ENCODE peak calls at places on chromosomes 13 and 19, in eight cellular contexts. F, Q, S, M, O, N, C and X are unnamed samples.

GRCh38 chr19:54173951-54174817 is 1.2 kb upstream of the TMC4 start:
- DNase-seq in F (no peak), Q (no peak), S (no peak), M (no peak), O (no peak), N (peak; percentile 1), C (no peak), X (no peak)

GRCh38 chr19:17379221-17379631 is 2.1 kb upstream of the PLVAP start:
- DNase-seq in F (no peak), Q (peak; percentile 21), S (no peak), M (no peak), O (peak; percentile 63), N (no peak), C (no peak), X (no peak)

GRCh38 chr19:1169921-1170885 is 3.9 kb downstream of the SBNO2 start:
- DNase-seq in F (peak; percentile 56), Q (no peak), S (peak; percentile 53), M (peak; percentile 81), O (no peak), N (peak; percentile 87), C (no peak), X (peak; percentile 85)

GRCh38 chr19:33811246-33811645 is 14.6 kb downstream of the KCTD15 start:
- DNase-seq in F (no peak), Q (no peak), S (no peak), M (no peak), O (no peak), N (no peak), C (no peak), X (no peak)

GRCh38 chr13:61432029-61432428 is 16.4 kb upstream of the PCDH20 start:
- DNase-seq in F (no peak), Q (no peak), S (no peak), M (no peak), O (no peak), N (no peak), C (no peak), X (no peak)

GRCh38 chr19:10270180-10270615 is 722 bp upstream of the ICAM1 start:
- DNase-seq in F (peak; percentile 75), Q (no peak), S (peak; percentile 68), M (peak; percentile 69), O (peak; percentile 64), N (no peak), C (no peak), X (no peak)

GRCh38 chr13:114099191-114099590 is 33.2 kb downstream of the RASA3 start:
- DNase-seq in F (no peak), Q (peak; percentile 61), S (peak; percentile 87), M (peak; percentile 89), O (peak; percentile 92), N (peak; percentile 73), C (no peak), X (peak; percentile 64)

GRCh38 chr19:35459414-35460082 is 11.5 kb downstream of the FFAR2 start:
- DNase-seq in F (peak; percentile 70), Q (no peak), S (peak; percentile 89), M (peak; percentile 43), O (no peak), N (no peak), C (no peak), X (no peak)

GRCh38 chr13:31803327-31803726 is 64.0 kb downstream of the RXFP2 start:
- DNase-seq in F (no peak), Q (no peak), S (no peak), M (no peak), O (no peak), N (no peak), C (no peak), X (no peak)

GRCh38 chr19:498977-499623 is 2.8 kb downstream of the MADCAM1 start:
- DNase-seq in F (no peak), Q (no peak), S (no peak), M (peak; percentile 5), O (peak; percentile 38), N (no peak), C (no peak), X (no peak)

GRCh38 chr19:13841339-13842293 is 35.3 kb upstream of the NANOS3 start:
- DNase-seq in F (peak; percentile 78), Q (peak; percentile 54), S (peak; percentile 45), M (peak; percentile 76), O (peak; percentile 63), N (peak; percentile 57), C (no peak), X (no peak)

GRCh38 chr13:97319088-97319487 is 97.0 kb downstream of the MBNL2 start:
- DNase-seq in F (no peak), Q (no peak), S (peak; percentile 31), M (peak; percentile 50), O (no peak), N (no peak), C (no peak), X (no peak)

GRCh38 chr19:30556230-30556711 is 184.1 kb downstream of the ZNF536 start:
- DNase-seq in F (no peak), Q (no peak), S (no peak), M (no peak), O (peak; percentile 83), N (no peak), C (no peak), X (no peak)

GRCh38 chr13:102291587-102292218 is 110.1 kb downstream of the FGF14 start:
- DNase-seq in F (no peak), Q (no peak), S (peak; percentile 40), M (no peak), O (peak; percentile 62), N (no peak), C (no peak), X (no peak)

GRCh38 chr19:38733493-38734175 is 10.6 kb downstream of the CAPN12 start:
- DNase-seq in F (no peak), Q (no peak), S (no peak), M (no peak), O (no peak), N (no peak), C (no peak), X (no peak)

GRCh38 chr13:79935121-79935520 is 405.8 kb downstream of the SPRY2 start:
- DNase-seq in F (no peak), Q (no peak), S (no peak), M (no peak), O (no peak), N (no peak), C (no peak), X (no peak)

GRCh38 chr19:48496959-48497727 is 14.5 kb downstream of the LMTK3 start:
- DNase-seq in F (no peak), Q (no peak), S (no peak), M (no peak), O (peak; percentile 44), N (no peak), C (no peak), X (no peak)

GRCh38 chr19:2888739-2889224 is 11.9 kb upstream of the ZNF57 start:
- DNase-seq in F (no peak), Q (no peak), S (no peak), M (peak; percentile 58), O (no peak), N (no peak), C (peak; percentile 76), X (peak; percentile 38)

GRCh38 chr19:9863759-9864158 is 28.6 kb downstream of the PIN1 start:
- DNase-seq in F (no peak), Q (no peak), S (no peak), M (no peak), O (no peak), N (no peak), C (no peak), X (no peak)

GRCh38 chr19:44196772-44197171 is 15.6 kb upstream of the ZNF227 start:
- DNase-seq in F (no peak), Q (no peak), S (no peak), M (no peak), O (no peak), N (no peak), C (no peak), X (no peak)

GRCh38 chr19:7225741-7226140 is 68.5 kb downstream of the INSR start:
- DNase-seq in F (no peak), Q (no peak), S (no peak), M (no peak), O (no peak), N (no peak), C (no peak), X (no peak)

GRCh38 chr19:7224205-7224833 is 69.9 kb downstream of the INSR start:
- DNase-seq in F (peak; percentile 69), Q (no peak), S (peak; percentile 80), M (no peak), O (no peak), N (peak; percentile 16), C (no peak), X (no peak)

GRCh38 chr19:7223429-7223828 is 70.8 kb downstream of the INSR start:
- DNase-seq in F (no peak), Q (no peak), S (no peak), M (no peak), O (no peak), N (no peak), C (no peak), X (no peak)

GRCh38 chr19:7226749-7227148 is 67.5 kb downstream of the INSR start:
- DNase-seq in F (no peak), Q (no peak), S (peak; percentile 37), M (no peak), O (no peak), N (no peak), C (no peak), X (no peak)

GRCh38 chr19:7224995-7225394 is 69.2 kb downstream of the INSR start:
- DNase-seq in F (no peak), Q (no peak), S (no peak), M (no peak), O (no peak), N (no peak), C (no peak), X (no peak)
- H3K4me3 ChIP-seq in F (peak overlapping the region; percentile 4), Q (no peak overlapping the region), S (no peak overlapping the region), M (no peak overlapping the region), O (no peak overlapping the region), N (no peak overlapping the region), C (no peak overlapping the region), X (no peak overlapping the region)

GRCh38 chr19:51493776-51494175 is 7.8 kb downstream of the SIGLEC12 start:
- DNase-seq in F (no peak), Q (no peak), S (no peak), M (no peak), O (no peak), N (no peak), C (no peak), X (no peak)
- H3K9me3 ChIP-seq in F (no peaks in the 10 kb centered on the region), Q (no peaks in the 10 kb centered on the region), S (no peaks in the 10 kb centered on the region), M (no peaks in the 10 kb centered on the region), O (no peaks in the 10 kb centered on the region), N (no peaks in the 10 kb centered on the region), C (no peaks in the 10 kb centered on the region), X (no peaks in the 10 kb centered on the region)

GRCh38 chr19:41307954-41308449 is 2.0 kb upstream of the CCDC97 start:
- DNase-seq in F (no peak), Q (no peak), S (no peak), M (no peak), O (no peak), N (no peak), C (no peak), X (no peak)
- H3K4me1 ChIP-seq in F (peaks cover 34% of the 10 kb centered on the region), Q (peaks cover 13% of the 10 kb centered on the region), S (peaks cover 9% of the 10 kb centered on the region), M (peaks cover 34% of the 10 kb centered on the region), O (peaks cover 7% of the 10 kb centered on the region), N (peaks cover 10% of the 10 kb centered on the region), C (peaks cover 5% of the 10 kb centered on the region), X (peaks cover 16% of the 10 kb centered on the region)

DNA sequence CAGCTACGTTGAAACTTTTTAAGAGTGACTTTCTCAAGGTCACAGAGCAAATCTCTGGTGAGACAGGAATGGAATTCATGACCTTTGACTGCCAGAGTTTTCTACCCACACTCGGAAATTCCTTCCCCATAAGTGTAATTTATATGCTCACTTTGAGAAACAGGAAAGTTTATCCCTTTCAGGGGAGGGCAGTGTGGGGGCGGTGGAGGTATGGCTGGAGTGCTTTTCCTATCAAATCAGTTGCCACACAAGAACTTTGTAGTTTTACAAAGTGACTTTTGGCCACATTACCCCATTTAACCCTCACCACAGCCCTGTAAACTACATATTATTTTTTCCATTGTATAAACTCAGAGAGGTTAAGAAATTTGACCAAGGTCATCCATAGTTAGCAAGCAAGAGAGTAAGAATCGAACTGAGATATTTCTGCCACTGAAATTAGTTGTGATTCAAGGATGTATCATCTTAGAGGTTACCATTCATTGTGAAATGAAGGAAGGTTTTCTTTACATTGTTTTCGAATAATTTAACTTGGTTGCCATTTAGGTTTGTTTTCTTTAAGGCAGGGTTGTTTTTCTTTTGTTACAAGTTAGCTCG is 5.9 kb downstream of the KLF12 start:
- DNase-seq in F (no peak), Q (peak; percentile 7), S (peak; percentile 55), M (no peak), O (no peak), N (no peak), C (no peak), X (no peak)
- H3K4me3 ChIP-seq in F (no peak overlapping the region), Q (no peak overlapping the region), S (no peak overlapping the region), M (no peak overlapping the region), O (no peak overlapping the region), N (no peak overlapping the region), C (no peak overlapping the region), X (no peak overlapping the region)